ENCODE peak calls at places on chromosomes 16 and 17, in ten cellular contexts. One of them, this sample, is unnamed.

GRCh38 chr17:49993423-49994037 is 1.5 kb downstream of the DLX3 start:
- DNase-seq in Caki2: no peak
- DNase-seq in stimulated activated CD8-positive, alpha-beta memory T cell treated with anti-CD3 and anti-CD28 coated beads, Interleukin-4, amount 100 ng/mL, for 4 hours: no peak
- DNase-seq in NCI-H2081: peak
- DNase-seq in EL: no peak
- DNase-seq in activated CD8-positive, alpha-beta memory T cell treated with anti-CD3 and anti-CD28 coated beads for 4 hours: no peak
- DNase-seq in activated T-helper 1 cell treated with anti-CD3 and anti-CD28 coated beads, Interleukin-2, amount 50 U/mL, for 16 hours: no peak
- DNase-seq in T-helper 2 cell: no peak
- DNase-seq in NCI-H1930: no peak
- DNase-seq in pancreas: no peak
- DNase-seq in this sample: no peak

GRCh38 chr16:69115361-69115760 is 9.9 kb downstream of the HAS3 start:
- DNase-seq in Caki2: no peak
- DNase-seq in EL: no peak
- DNase-seq in NCI-H2081: no peak
- DNase-seq in T-helper 2 cell: no peak
- DNase-seq in pancreas: no peak
- DNase-seq in activated T-helper 1 cell treated with anti-CD3 and anti-CD28 coated beads, Interleukin-2, amount 50 U/mL, for 16 hours: no peak
- DNase-seq in activated CD8-positive, alpha-beta memory T cell treated with anti-CD3 and anti-CD28 coated beads for 4 hours: no peak
- DNase-seq in NCI-H1930: no peak
- DNase-seq in stimulated activated CD8-positive, alpha-beta memory T cell treated with anti-CD3 and anti-CD28 coated beads, Interleukin-4, amount 100 ng/mL, for 4 hours: no peak
- DNase-seq in this sample: no peak

GRCh38 chr17:34420254-34420766 is 57.3 kb upstream of the CCL1 start:
- DNase-seq in EL: peak
- DNase-seq in Caki2: peak
- DNase-seq in NCI-H1930: peak
- DNase-seq in pancreas: peak
- DNase-seq in stimulated activated CD8-positive, alpha-beta memory T cell treated with anti-CD3 and anti-CD28 coated beads, Interleukin-4, amount 100 ng/mL, for 4 hours: peak
- DNase-seq in NCI-H2081: peak
- DNase-seq in T-helper 2 cell: peak
- DNase-seq in activated T-helper 1 cell treated with anti-CD3 and anti-CD28 coated beads, Interleukin-2, amount 50 U/mL, for 16 hours: peak
- DNase-seq in activated CD8-positive, alpha-beta memory T cell treated with anti-CD3 and anti-CD28 coated beads for 4 hours: peak
- DNase-seq in this sample: peak

GRCh38 chr17:40350410-40351184 is 13.9 kb downstream of the GJD3 start:
- DNase-seq in NCI-H1930: no peak
- DNase-seq in Caki2: no peak
- DNase-seq in pancreas: peak
- DNase-seq in activated CD8-positive, alpha-beta memory T cell treated with anti-CD3 and anti-CD28 coated beads for 4 hours: no peak
- DNase-seq in activated T-helper 1 cell treated with anti-CD3 and anti-CD28 coated beads, Interleukin-2, amount 50 U/mL, for 16 hours: no peak
- DNase-seq in NCI-H2081: peak
- DNase-seq in T-helper 2 cell: no peak
- DNase-seq in stimulated activated CD8-positive, alpha-beta memory T cell treated with anti-CD3 and anti-CD28 coated beads, Interleukin-4, amount 100 ng/mL, for 4 hours: no peak
- DNase-seq in EL: no peak
- DNase-seq in this sample: no peak

GRCh38 chr17:29344201-29344856 is 45.8 kb upstream of the TAOK1 start:
- DNase-seq in T-helper 2 cell: no peak
- DNase-seq in EL: no peak
- DNase-seq in NCI-H1930: no peak
- DNase-seq in pancreas: no peak
- DNase-seq in activated CD8-positive, alpha-beta memory T cell treated with anti-CD3 and anti-CD28 coated beads for 4 hours: no peak
- DNase-seq in Caki2: no peak
- DNase-seq in NCI-H2081: no peak
- DNase-seq in stimulated activated CD8-positive, alpha-beta memory T cell treated with anti-CD3 and anti-CD28 coated beads, Interleukin-4, amount 100 ng/mL, for 4 hours: no peak
- DNase-seq in activated T-helper 1 cell treated with anti-CD3 and anti-CD28 coated beads, Interleukin-2, amount 50 U/mL, for 16 hours: no peak
- DNase-seq in this sample: no peak

GRCh38 chr17:74351552-74352210 is 10.0 kb downstream of the BTBD17 start:
- DNase-seq in Caki2: no peak
- DNase-seq in NCI-H2081: no peak
- DNase-seq in pancreas: no peak
- DNase-seq in EL: no peak
- DNase-seq in stimulated activated CD8-positive, alpha-beta memory T cell treated with anti-CD3 and anti-CD28 coated beads, Interleukin-4, amount 100 ng/mL, for 4 hours: no peak
- DNase-seq in activated CD8-positive, alpha-beta memory T cell treated with anti-CD3 and anti-CD28 coated beads for 4 hours: no peak
- DNase-seq in T-helper 2 cell: no peak
- DNase-seq in activated T-helper 1 cell treated with anti-CD3 and anti-CD28 coated beads, Interleukin-2, amount 50 U/mL, for 16 hours: no peak
- DNase-seq in NCI-H1930: no peak
- DNase-seq in this sample: no peak

GRCh38 chr17:50675627-50676026 is 32.1 kb downstream of the ANKRD40 start:
- DNase-seq in NCI-H1930: no peak
- DNase-seq in stimulated activated CD8-positive, alpha-beta memory T cell treated with anti-CD3 and anti-CD28 coated beads, Interleukin-4, amount 100 ng/mL, for 4 hours: no peak
- DNase-seq in activated CD8-positive, alpha-beta memory T cell treated with anti-CD3 and anti-CD28 coated beads for 4 hours: no peak
- DNase-seq in activated T-helper 1 cell treated with anti-CD3 and anti-CD28 coated beads, Interleukin-2, amount 50 U/mL, for 16 hours: no peak
- DNase-seq in NCI-H2081: no peak
- DNase-seq in Caki2: no peak
- DNase-seq in pancreas: peak
- DNase-seq in EL: no peak
- DNase-seq in T-helper 2 cell: no peak
- DNase-seq in this sample: no peak

GRCh38 chr16:89101303-89102034 is 7.8 kb downstream of the ACSF3 start:
- DNase-seq in NCI-H2081: no peak
- DNase-seq in stimulated activated CD8-positive, alpha-beta memory T cell treated with anti-CD3 and anti-CD28 coated beads, Interleukin-4, amount 100 ng/mL, for 4 hours: no peak
- DNase-seq in activated T-helper 1 cell treated with anti-CD3 and anti-CD28 coated beads, Interleukin-2, amount 50 U/mL, for 16 hours: no peak
- DNase-seq in EL: no peak
- DNase-seq in T-helper 2 cell: no peak
- DNase-seq in Caki2: no peak
- DNase-seq in NCI-H1930: no peak
- DNase-seq in pancreas: no peak
- DNase-seq in activated CD8-positive, alpha-beta memory T cell treated with anti-CD3 and anti-CD28 coated beads for 4 hours: no peak
- DNase-seq in this sample: no peak

GRCh38 chr17:1180958-1181768 is 1.4 kb upstream of the ABR start:
- DNase-seq in activated CD8-positive, alpha-beta memory T cell treated with anti-CD3 and anti-CD28 coated beads for 4 hours: no peak
- DNase-seq in stimulated activated CD8-positive, alpha-beta memory T cell treated with anti-CD3 and anti-CD28 coated beads, Interleukin-4, amount 100 ng/mL, for 4 hours: no peak
- DNase-seq in Caki2: no peak
- DNase-seq in EL: no peak
- DNase-seq in NCI-H1930: no peak
- DNase-seq in T-helper 2 cell: no peak
- DNase-seq in activated T-helper 1 cell treated with anti-CD3 and anti-CD28 coated beads, Interleukin-2, amount 50 U/mL, for 16 hours: no peak
- DNase-seq in NCI-H2081: no peak
- DNase-seq in pancreas: no peak
- DNase-seq in this sample: no peak

GRCh38 chr16:86157616-86158247 is 258.8 kb downstream of the IRF8 start:
- DNase-seq in pancreas: no peak
- DNase-seq in activated CD8-positive, alpha-beta memory T cell treated with anti-CD3 and anti-CD28 coated beads for 4 hours: no peak
- DNase-seq in NCI-H2081: no peak
- DNase-seq in NCI-H1930: no peak
- DNase-seq in stimulated activated CD8-positive, alpha-beta memory T cell treated with anti-CD3 and anti-CD28 coated beads, Interleukin-4, amount 100 ng/mL, for 4 hours: no peak
- DNase-seq in T-helper 2 cell: no peak
- DNase-seq in activated T-helper 1 cell treated with anti-CD3 and anti-CD28 coated beads, Interleukin-2, amount 50 U/mL, for 16 hours: no peak
- DNase-seq in EL: no peak
- DNase-seq in Caki2: no peak
- DNase-seq in this sample: no peak

GRCh38 chr16:90018297-90019200 is 707 bp downstream of the DBNDD1 start:
- DNase-seq in Caki2: no peak
- DNase-seq in stimulated activated CD8-positive, alpha-beta memory T cell treated with anti-CD3 and anti-CD28 coated beads, Interleukin-4, amount 100 ng/mL, for 4 hours: no peak
- DNase-seq in pancreas: peak
- DNase-seq in T-helper 2 cell: no peak
- DNase-seq in NCI-H2081: peak
- DNase-seq in EL: peak
- DNase-seq in activated CD8-positive, alpha-beta memory T cell treated with anti-CD3 and anti-CD28 coated beads for 4 hours: no peak
- DNase-seq in NCI-H1930: no peak
- DNase-seq in activated T-helper 1 cell treated with anti-CD3 and anti-CD28 coated beads, Interleukin-2, amount 50 U/mL, for 16 hours: no peak
- DNase-seq in this sample: no peak

GRCh38 chr17:58166682-58167081 is at the start of gene OR4D2:
- DNase-seq in T-helper 2 cell: no peak
- DNase-seq in NCI-H2081: no peak
- DNase-seq in activated T-helper 1 cell treated with anti-CD3 and anti-CD28 coated beads, Interleukin-2, amount 50 U/mL, for 16 hours: no peak
- DNase-seq in pancreas: no peak
- DNase-seq in EL: no peak
- DNase-seq in NCI-H1930: no peak
- DNase-seq in activated CD8-positive, alpha-beta memory T cell treated with anti-CD3 and anti-CD28 coated beads for 4 hours: no peak
- DNase-seq in Caki2: no peak
- DNase-seq in stimulated activated CD8-positive, alpha-beta memory T cell treated with anti-CD3 and anti-CD28 coated beads, Interleukin-4, amount 100 ng/mL, for 4 hours: no peak
- DNase-seq in this sample: no peak

GRCh38 chr16:20622498-20622870 is 46.3 kb upstream of the ACSM2B start:
- DNase-seq in NCI-H2081: no peak
- DNase-seq in Caki2: no peak
- DNase-seq in activated CD8-positive, alpha-beta memory T cell treated with anti-CD3 and anti-CD28 coated beads for 4 hours: no peak
- DNase-seq in EL: no peak
- DNase-seq in NCI-H1930: no peak
- DNase-seq in activated T-helper 1 cell treated with anti-CD3 and anti-CD28 coated beads, Interleukin-2, amount 50 U/mL, for 16 hours: no peak
- DNase-seq in T-helper 2 cell: no peak
- DNase-seq in stimulated activated CD8-positive, alpha-beta memory T cell treated with anti-CD3 and anti-CD28 coated beads, Interleukin-4, amount 100 ng/mL, for 4 hours: no peak
- DNase-seq in pancreas: no peak
- DNase-seq in this sample: no peak

GRCh38 chr16:57562669-57563486 is 20.4 kb downstream of the ADGRG5 start:
- DNase-seq in activated T-helper 1 cell treated with anti-CD3 and anti-CD28 coated beads, Interleukin-2, amount 50 U/mL, for 16 hours: no peak
- DNase-seq in Caki2: no peak
- DNase-seq in NCI-H1930: no peak
- DNase-seq in EL: no peak
- DNase-seq in pancreas: no peak
- DNase-seq in activated CD8-positive, alpha-beta memory T cell treated with anti-CD3 and anti-CD28 coated beads for 4 hours: no peak
- DNase-seq in T-helper 2 cell: no peak
- DNase-seq in stimulated activated CD8-positive, alpha-beta memory T cell treated with anti-CD3 and anti-CD28 coated beads, Interleukin-4, amount 100 ng/mL, for 4 hours: no peak
- DNase-seq in NCI-H2081: no peak
- DNase-seq in this sample: no peak

This sample was measured in activated CD4-positive, CD25-positive, alpha-beta regulatory T cell treated with anti-CD3 and anti-CD28 coated beads, Interleukin-2, amount 50 U/mL, for 72 hours.